ENCODE peak calls at places on chromosomes 7 and 10, in eight cellular contexts. B is IMR-90; F is cardiac fibroblast; A is AG04450; W is CD8-positive, alpha-beta memory T cell; D is AG04449; J is neural progenitor cell; T is thoracic aorta. Z is an unnamed sample.

GRCh38 chr10:92689663-92690210 is at the start of gene HHEX:
- DNase-seq in B (peak; percentile 76), F (peak; percentile 58), A (no peak), W (peak; percentile 35), D (no peak), J (peak; percentile 79), T (no peak), Z (no peak)

GRCh38 chr7:155357573-155358041 is 59.9 kb downstream of the INSIG1 start:
- DNase-seq in B (peak; percentile 32), F (peak; percentile 80), A (no peak), W (no peak), D (no peak), J (no peak), T (no peak), Z (no peak)

GRCh38 chr10:89929282-89930026 is 228.1 kb downstream of the KIF20B start:
- DNase-seq in B (no peak), F (no peak), A (no peak), W (no peak), D (no peak), J (no peak), T (no peak), Z (no peak)

GRCh38 chr7:142685877-142686508 is 63.3 kb upstream of the PRSS1 start:
- DNase-seq in B (no peak), F (no peak), A (no peak), W (no peak), D (no peak), J (no peak), T (no peak), Z (no peak)

GRCh38 chr10:2972810-2973209 is 94.5 kb upstream of the PFKP start:
- DNase-seq in B (no peak), F (no peak), A (no peak), W (no peak), D (no peak), J (no peak), T (no peak), Z (no peak)

GRCh38 chr7:129952164-129952652 is 552 bp downstream of the UBE2H start:
- DNase-seq in B (no peak), F (no peak), A (no peak), W (no peak), D (no peak), J (peak; percentile 56), T (no peak), Z (no peak)

GRCh38 chr7:23863209-23863798 is 153.3 kb downstream of the STK31 start:
- DNase-seq in B (peak; percentile 17), F (peak; percentile 71), A (peak; percentile 32), W (no peak), D (no peak), J (peak; percentile 60), T (no peak), Z (no peak)

GRCh38 chr7:36589391-36589790 is 134.9 kb downstream of the AOAH start:
- DNase-seq in B (no peak), F (no peak), A (no peak), W (no peak), D (no peak), J (no peak), T (no peak), Z (no peak)

GRCh38 chr10:88979153-88979562 is 11.4 kb upstream of the FAS start:
- DNase-seq in B (peak; percentile 76), F (peak; percentile 85), A (no peak), W (no peak), D (peak; percentile 76), J (peak; percentile 18), T (no peak), Z (no peak)

GRCh38 chr10:16491933-16492332 is 29.7 kb downstream of the C1QL3 start:
- DNase-seq in B (no peak), F (no peak), A (no peak), W (no peak), D (no peak), J (peak; percentile 6), T (no peak), Z (no peak)

DNA sequence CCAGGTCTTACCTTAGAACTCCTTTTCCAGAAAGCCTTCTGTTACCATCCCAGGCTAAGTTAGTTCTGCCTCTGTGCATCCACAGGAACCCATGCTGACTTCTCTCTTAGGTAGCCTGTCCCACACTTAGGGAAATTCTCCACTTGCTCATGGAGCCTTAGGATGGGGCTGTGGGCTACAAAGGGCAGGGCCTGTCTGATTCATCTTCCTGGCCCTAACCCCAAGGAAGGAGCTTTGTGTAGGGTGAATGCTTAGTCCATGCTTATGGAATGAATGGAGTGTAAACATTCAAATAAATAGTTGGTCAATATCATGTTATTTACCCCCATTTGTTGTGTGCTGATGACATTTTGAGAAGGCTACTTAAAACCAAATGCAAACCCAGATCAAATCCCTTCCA is 54.7 kb downstream of the EMX2 start:
- DNase-seq in B (no peak), F (no peak), A (no peak), W (no peak), D (no peak), J (no peak), T (no peak), Z (no peak)
- H3K4me3 ChIP-seq in B (no peak overlapping the region), F (no peak overlapping the region), A (no peak overlapping the region), W (no peak overlapping the region), D (no peak overlapping the region), J (no peak overlapping the region), T (no peak overlapping the region), Z (no peak overlapping the region)

DNA sequence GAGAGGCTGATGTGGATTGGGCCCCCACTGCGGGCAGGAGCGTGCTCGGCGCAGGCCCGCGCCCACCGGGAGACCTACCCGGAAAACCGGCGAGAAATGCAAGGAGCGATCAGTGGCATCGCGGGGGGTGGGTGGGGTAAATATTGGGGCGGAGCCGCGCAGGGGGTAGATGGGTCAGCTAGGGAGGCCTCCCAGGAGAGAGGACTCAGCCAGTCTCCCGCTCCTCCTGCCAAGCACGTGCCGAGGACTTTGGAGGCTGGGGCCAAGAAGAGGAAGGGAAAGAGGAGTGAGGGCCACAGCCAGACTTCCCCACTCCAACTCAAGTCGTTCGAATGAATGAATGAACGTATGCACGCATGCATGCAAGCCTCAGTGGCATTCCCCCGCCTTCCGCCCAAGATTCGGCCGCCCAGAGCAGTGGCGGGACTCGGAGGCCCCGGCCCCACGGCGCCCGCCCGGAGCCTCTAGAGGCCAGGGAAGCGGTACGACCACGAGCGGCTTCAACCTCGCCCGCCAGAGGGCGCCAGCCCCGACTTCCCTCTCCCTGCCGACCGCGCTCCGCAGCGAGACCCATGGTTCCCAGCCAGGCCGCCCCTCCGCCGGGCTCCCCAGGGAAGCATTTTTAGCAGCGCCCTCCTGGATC is 3.6 kb downstream of the NPM3 start:
- DNase-seq in B (peak; percentile 46), F (peak; percentile 72), A (peak; percentile 15), W (peak; percentile 83), D (no peak), J (peak; percentile 91), T (no peak), Z (no peak)
- H3K4me3 ChIP-seq in B (no peak overlapping the region), F (peak overlapping the region; percentile 25), A (peak overlapping the region; percentile 11), W (peak overlapping the region; percentile 61), D (peak overlapping the region; percentile 36), J (peak overlapping the region; percentile 57), T (peak overlapping the region; percentile 71), Z (no peak overlapping the region)

DNA sequence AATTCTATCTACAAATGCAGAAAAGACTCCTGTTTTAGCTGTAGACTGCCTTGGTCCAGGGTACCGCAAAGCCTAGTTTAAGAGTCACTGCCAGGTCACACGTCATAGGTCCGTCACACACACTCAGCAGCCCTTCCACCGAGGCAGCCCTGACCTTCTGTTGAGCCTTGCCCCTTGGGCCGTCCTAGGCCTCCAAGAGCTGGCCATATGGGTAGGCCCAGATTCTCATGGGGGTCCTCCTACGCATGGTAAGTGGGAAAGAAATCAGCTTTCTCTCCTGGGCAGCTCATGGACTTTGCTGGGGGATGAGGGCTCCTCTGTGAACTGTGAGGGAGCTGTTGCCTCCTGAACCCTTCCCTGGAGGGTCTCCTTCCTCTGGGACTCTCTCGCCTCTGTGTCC is 19.8 kb upstream of the PIK3AP1 start:
- DNase-seq in B (no peak), F (no peak), A (no peak), W (no peak), D (no peak), J (no peak), T (no peak), Z (no peak)
- H3K4me3 ChIP-seq in B (no peak overlapping the region), F (no peak overlapping the region), A (no peak overlapping the region), W (no peak overlapping the region), D (no peak overlapping the region), J (no peak overlapping the region), T (no peak overlapping the region), Z (no peak overlapping the region)

GRCh38 chr10:112981553-112981952 is 31.5 kb downstream of the TCF7L2 start:
- DNase-seq in B (no peak), F (no peak), A (no peak), W (no peak), D (no peak), J (no peak), T (no peak), Z (no peak)
- H3K4me3 ChIP-seq in B (no peak overlapping the region), F (no peak overlapping the region), A (no peak overlapping the region), W (no peak overlapping the region), D (no peak overlapping the region), J (no peak overlapping the region), T (no peak overlapping the region), Z (no peak overlapping the region)

GRCh38 chr7:135713836-135714470 is 14.0 kb downstream of the SLC13A4 start:
- DNase-seq in B (no peak), F (no peak), A (no peak), W (no peak), D (no peak), J (no peak), T (no peak), Z (no peak)

GRCh38 chr7:135715673-135716072 is 12.3 kb downstream of the SLC13A4 start:
- DNase-seq in B (no peak), F (no peak), A (no peak), W (no peak), D (no peak), J (no peak), T (no peak), Z (no peak)

GRCh38 chr7:135714534-135715009 is 13.4 kb downstream of the SLC13A4 start:
- DNase-seq in B (peak; percentile 74), F (peak; percentile 68), A (peak; percentile 38), W (no peak), D (no peak), J (peak; percentile 76), T (no peak), Z (no peak)

GRCh38 chr7:135716677-135717238 is 11.2 kb downstream of the SLC13A4 start:
- DNase-seq in B (peak; percentile 88), F (peak; percentile 74), A (peak; percentile 42), W (no peak), D (peak; percentile 37), J (no peak), T (no peak), Z (no peak)

GRCh38 chr7:135715055-135715522 is 12.9 kb downstream of the SLC13A4 start:
- DNase-seq in B (no peak), F (no peak), A (no peak), W (no peak), D (no peak), J (no peak), T (no peak), Z (no peak)
- H3K4me3 ChIP-seq in B (no peak overlapping the region), F (no peak overlapping the region), A (no peak overlapping the region), W (no peak overlapping the region), D (no peak overlapping the region), J (no peak overlapping the region), T (no peak overlapping the region), Z (no peak overlapping the region)